ENCODE peak calls at places on chromosomes 6 and 20, in nine cellular contexts. M is adrenal gland, Z is lower leg skin, J is uterus, H is esophagus squamous epithelium, W is suprapubic skin, B is H54, T is ovary, N is esophagus muscularis mucosa. A is an unnamed sample.

GRCh38 chr6:50936277-50936681 is 117.6 kb downstream of the TFAP2B start:
- DNase-seq in M (no peak), Z (no peak), J (no peak), H (no peak), W (no peak), B (no peak), T (no peak), N (no peak), A (no peak)

GRCh38 chr6:18293192-18293904 is 29.0 kb upstream of the DEK start:
- DNase-seq in M (no peak), Z (no peak), J (no peak), H (no peak), W (no peak), B (peak), T (no peak), N (no peak), A (no peak)

GRCh38 chr6:158018851-158019361 is 37.2 kb downstream of the SYNJ2 start:
- DNase-seq in M (peak), Z (no peak), J (no peak), H (no peak), W (no peak), B (peak), T (no peak), N (no peak), A (no peak)

GRCh38 chr6:1182722-1183521 is 129.0 kb upstream of the FOXQ1 start:
- DNase-seq in M (no peak), Z (no peak), J (no peak), H (no peak), W (no peak), B (no peak), T (no peak), N (no peak), A (peak)

GRCh38 chr6:116522896-116523295 is 11.5 kb downstream of the CALHM5 start:
- DNase-seq in M (no peak), Z (no peak), J (no peak), H (no peak), W (no peak), B (no peak), T (no peak), N (no peak), A (no peak)

GRCh38 chr20:49981218-49982071 is 1.3 kb upstream of the SNAI1 start:
- DNase-seq in M (no peak), Z (no peak), J (no peak), H (no peak), W (no peak), B (no peak), T (no peak), N (no peak), A (no peak)

GRCh38 chr20:63103402-63104311 is 96.9 kb upstream of the BHLHE23 start:
- DNase-seq in M (no peak), Z (no peak), J (no peak), H (no peak), W (peak), B (no peak), T (no peak), N (no peak), A (no peak)

GRCh38 chr20:49447364-49447763 is 35.1 kb downstream of the KCNB1 start:
- DNase-seq in M (no peak), Z (no peak), J (no peak), H (no peak), W (no peak), B (no peak), T (no peak), N (no peak), A (no peak)

GRCh38 chr20:43569282-43569681 is 10.5 kb downstream of the SGK2 start:
- DNase-seq in M (no peak), Z (no peak), J (no peak), H (no peak), W (no peak), B (no peak), T (no peak), N (no peak), A (no peak)

GRCh38 chr6:5744497-5744896 is 262.2 kb downstream of the NRN1 start:
- DNase-seq in M (no peak), Z (peak), J (no peak), H (no peak), W (no peak), B (no peak), T (no peak), N (no peak), A (no peak)

GRCh38 chr20:910840-911770 is 5.0 kb downstream of the ANGPT4 start:
- DNase-seq in M (no peak), Z (peak), J (no peak), H (no peak), W (no peak), B (peak), T (peak), N (no peak), A (no peak)

GRCh38 chr6:155108070-155108815 is 113.1 kb downstream of the TIAM2 start:
- DNase-seq in M (no peak), Z (no peak), J (no peak), H (no peak), W (no peak), B (no peak), T (no peak), N (no peak), A (no peak)

GRCh38 chr6:113856571-113857564 is at the start of gene MARCKS:
- DNase-seq in M (peak), Z (peak), J (peak), H (peak), W (peak), B (no peak), T (peak), N (no peak), A (peak)

GRCh38 chr6:149565539-149566371 is 420 bp upstream of the GINM1 start:
- DNase-seq in M (peak), Z (peak), J (peak), H (peak), W (peak), B (peak), T (peak), N (peak), A (peak)

GRCh38 chr20:53028337-53029007 is 56.3 kb downstream of the TSHZ2 start:
- DNase-seq in M (no peak), Z (no peak), J (no peak), H (no peak), W (no peak), B (no peak), T (no peak), N (peak), A (no peak)

GRCh38 chr6:98641929-98642328 is 192.4 kb upstream of the POU3F2 start:
- DNase-seq in M (no peak), Z (no peak), J (no peak), H (no peak), W (no peak), B (no peak), T (no peak), N (no peak), A (no peak)

GRCh38 chr6:16163535-16164300 is 34.8 kb downstream of the MYLIP start:
- DNase-seq in M (no peak), Z (no peak), J (no peak), H (no peak), W (no peak), B (no peak), T (no peak), N (no peak), A (no peak)

GRCh38 chr6:54877713-54878317 is 31.2 kb downstream of the FAM83B start:
- DNase-seq in M (no peak), Z (no peak), J (no peak), H (no peak), W (no peak), B (no peak), T (no peak), N (no peak), A (no peak)

GRCh38 chr20:8901237-8902025 is 167.5 kb upstream of the PLCB4 start:
- DNase-seq in M (no peak), Z (peak), J (peak), H (no peak), W (no peak), B (no peak), T (peak), N (no peak), A (no peak)

GRCh38 chr6:47483853-47484546 is 6.4 kb downstream of the CD2AP start:
- DNase-seq in M (no peak), Z (no peak), J (no peak), H (no peak), W (no peak), B (no peak), T (no peak), N (no peak), A (no peak)

GRCh38 chr20:12829121-12829520 is 179.7 kb upstream of the SPTLC3 start:
- DNase-seq in M (no peak), Z (no peak), J (no peak), H (no peak), W (no peak), B (no peak), T (no peak), N (no peak), A (no peak)

GRCh38 chr6:87287251-87287650 is 35.1 kb upstream of the SMIM8 start:
- DNase-seq in M (no peak), Z (no peak), J (no peak), H (no peak), W (no peak), B (no peak), T (no peak), N (no peak), A (no peak)

GRCh38 chr6:15305496-15305895 is 59.6 kb downstream of the JARID2 start:
- DNase-seq in M (no peak), Z (no peak), J (no peak), H (no peak), W (no peak), B (no peak), T (no peak), N (no peak), A (no peak)

GRCh38 chr6:168138436-168138835 is 59.4 kb upstream of the FRMD1 start:
- DNase-seq in M (no peak), Z (peak), J (peak), H (no peak), W (no peak), B (no peak), T (no peak), N (peak), A (no peak)

GRCh38 chr6:41636803-41637178 is 1.5 kb upstream of the MDFI start:
- DNase-seq in M (peak), Z (peak), J (no peak), H (no peak), W (peak), B (peak), T (peak), N (no peak), A (peak)

GRCh38 chr6:87671555-87672029 is 30.4 kb downstream of the AKIRIN2 start:
- DNase-seq in M (peak), Z (no peak), J (no peak), H (no peak), W (no peak), B (no peak), T (no peak), N (no peak), A (no peak)

GRCh38 chr6:41689171-41690008 is 46.0 kb downstream of the TFEB start:
- DNase-seq in M (peak), Z (no peak), J (no peak), H (no peak), W (no peak), B (no peak), T (no peak), N (no peak), A (peak)

GRCh38 chr6:161830866-161831600 is 557.2 kb upstream of the AGPAT4 start:
- DNase-seq in M (no peak), Z (no peak), J (no peak), H (no peak), W (no peak), B (no peak), T (no peak), N (peak), A (no peak)

GRCh38 chr6:41712651-41713103 is 22.7 kb downstream of the TFEB start:
- DNase-seq in M (peak), Z (no peak), J (no peak), H (no peak), W (no peak), B (no peak), T (no peak), N (no peak), A (peak)

GRCh38 chr6:61203966-61204496 is 1082.0 kb downstream of the KHDRBS2 start:
- DNase-seq in M (no peak), Z (no peak), J (no peak), H (no peak), W (no peak), B (no peak), T (no peak), N (no peak), A (no peak)

GRCh38 chr20:58908216-58908615 is 55.7 kb downstream of the GNAS start:
- DNase-seq in M (no peak), Z (no peak), J (no peak), H (no peak), W (no peak), B (no peak), T (no peak), N (no peak), A (no peak)

GRCh38 chr6:26199057-26199772 is 112.0 kb downstream of the HFE start:
- DNase-seq in M (peak), Z (peak), J (peak), H (no peak), W (no peak), B (no peak), T (peak), N (peak), A (peak)
- TF ChIP-seq POLR2A in M (peak), Z (no peak), J (peak), H (peak), W (no peak), B (peak), T (peak), N (peak), A (peak)

GRCh38 chr20:36236786-36237121 is 476 bp downstream of the AAR2 start:
- DNase-seq in M (no peak), Z (no peak), J (no peak), H (no peak), W (no peak), B (no peak), T (no peak), N (no peak), A (no peak)

GRCh38 chr20:36237477-36237876 is 1.2 kb downstream of the AAR2 start:
- DNase-seq in M (no peak), Z (no peak), J (no peak), H (no peak), W (no peak), B (no peak), T (no peak), N (no peak), A (no peak)

GRCh38 chr20:36238153-36238552 is 1.9 kb downstream of the AAR2 start:
- DNase-seq in M (no peak), Z (no peak), J (no peak), H (no peak), W (no peak), B (no peak), T (no peak), N (no peak), A (no peak)

GRCh38 chr20:36234771-36235320 is 1.4 kb upstream of the AAR2 start:
- DNase-seq in M (no peak), Z (no peak), J (no peak), H (no peak), W (no peak), B (no peak), T (no peak), N (no peak), A (no peak)

DNA sequence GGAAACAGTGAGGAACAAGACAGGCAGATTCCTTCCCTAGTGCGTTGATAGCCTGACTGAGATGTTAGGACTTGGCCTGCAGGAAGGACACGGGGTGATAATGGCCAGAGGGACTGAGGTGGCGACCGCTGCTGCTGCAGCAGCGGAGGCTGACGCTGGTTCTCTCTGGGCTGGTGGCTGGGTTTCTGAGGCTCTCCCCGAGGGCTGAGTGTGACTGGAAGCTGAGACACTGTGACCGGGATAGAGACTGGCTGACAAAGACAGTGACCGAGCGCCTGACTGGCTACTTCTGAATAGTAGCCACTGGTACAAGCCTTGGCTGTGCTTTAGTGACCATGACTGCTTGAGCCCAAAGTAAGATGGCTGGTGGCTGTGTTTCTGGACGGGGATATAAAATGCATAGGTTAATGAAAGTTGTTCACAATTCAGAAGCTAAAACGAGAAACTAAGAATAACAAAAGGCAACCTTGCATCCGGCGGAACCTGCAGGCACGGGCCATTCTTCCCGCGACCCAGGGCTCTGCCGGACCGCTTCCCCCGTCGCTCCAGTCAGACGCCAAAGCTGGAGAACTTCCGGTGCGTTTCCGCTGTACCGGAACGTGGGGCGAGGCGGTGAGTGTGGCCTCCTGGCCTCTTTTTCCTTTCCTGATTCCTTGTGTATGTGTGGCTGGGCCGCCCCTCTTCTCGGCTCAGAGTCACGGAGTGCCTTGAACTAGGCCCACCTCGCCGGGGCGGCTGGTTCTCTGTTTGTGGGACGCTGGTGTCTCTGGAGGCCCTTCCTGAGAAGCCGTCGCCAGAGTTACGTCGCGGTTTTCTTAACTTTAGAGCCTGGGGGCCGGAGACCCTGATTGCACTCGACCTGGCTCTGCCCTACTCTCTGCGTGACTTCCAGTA is at the start of gene AAR2:
- DNase-seq in M (peak), Z (peak), J (peak), H (no peak), W (peak), B (peak), T (peak), N (peak), A (peak)
- TF ChIP-seq POLR2A in M (peak), Z (no peak), J (no peak), H (no peak), W (no peak), B (peak), T (peak), N (no peak), A (no peak)

DNA sequence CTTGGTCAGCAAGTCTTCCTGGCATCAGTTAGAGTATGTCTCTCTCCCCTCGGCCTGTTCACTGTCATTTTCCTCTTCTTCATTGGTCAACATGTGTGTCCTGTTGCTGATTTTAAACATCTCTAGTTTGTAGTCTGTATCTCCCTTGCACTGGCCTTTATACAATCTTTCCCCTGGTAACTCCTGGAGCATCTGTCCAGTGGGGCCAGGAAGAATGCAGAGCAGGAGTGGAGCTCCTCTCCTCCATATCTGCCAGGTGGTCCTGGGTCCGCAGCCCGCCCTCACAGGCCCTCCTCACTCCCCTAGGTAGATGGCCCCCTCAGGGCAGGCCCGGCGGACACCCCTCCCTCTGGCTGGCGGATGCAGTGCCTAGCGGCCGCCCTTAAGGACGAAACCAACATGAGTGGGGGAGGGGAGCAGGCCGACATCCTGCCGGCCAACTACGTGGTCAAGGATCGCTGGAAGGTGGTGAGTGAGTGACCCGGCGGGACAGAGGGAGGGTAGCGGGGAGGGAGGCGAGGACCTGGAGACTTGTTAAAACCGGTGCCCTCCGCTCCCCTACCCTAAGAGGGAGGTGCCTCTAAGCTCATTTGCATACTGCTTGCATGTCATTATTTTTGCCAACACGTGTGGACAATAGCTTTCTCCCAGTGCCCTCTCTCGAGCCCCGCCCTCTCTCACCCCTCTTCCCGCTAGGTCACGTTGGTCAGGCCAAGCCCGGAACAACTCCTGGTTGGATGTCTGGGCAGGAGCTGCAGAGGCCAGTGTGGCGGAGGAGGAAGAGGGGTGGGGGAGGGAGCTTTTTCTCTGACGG is 3.2 kb downstream of the TTBK1 start:
- DNase-seq in M (peak), Z (no peak), J (no peak), H (no peak), W (no peak), B (peak), T (no peak), N (no peak), A (peak)
- TF ChIP-seq POLR2A in M (peak), Z (no peak), J (no peak), H (no peak), W (no peak), B (no peak), T (no peak), N (no peak), A (no peak)

GRCh38 chr6:85418059-85418458 is 31.8 kb upstream of the NT5E start:
- DNase-seq in M (no peak), Z (no peak), J (no peak), H (no peak), W (no peak), B (no peak), T (no peak), N (no peak), A (no peak)
- TF ChIP-seq POLR2A in M (no peak), Z (no peak), J (no peak), H (no peak), W (no peak), B (no peak), T (no peak), N (no peak), A (no peak)

GRCh38 chr6:100456881-100457220 is 7.9 kb downstream of the SIM1 start:
- DNase-seq in M (no peak), Z (no peak), J (no peak), H (no peak), W (no peak), B (no peak), T (no peak), N (no peak), A (no peak)

GRCh38 chr6:100453701-100454521 is 10.8 kb downstream of the SIM1 start:
- DNase-seq in M (no peak), Z (no peak), J (no peak), H (no peak), W (no peak), B (no peak), T (no peak), N (peak), A (no peak)

GRCh38 chr6:100454571-100455229 is 10.0 kb downstream of the SIM1 start:
- DNase-seq in M (no peak), Z (no peak), J (no peak), H (no peak), W (no peak), B (no peak), T (no peak), N (no peak), A (no peak)

GRCh38 chr6:100456178-100456880 is 8.4 kb downstream of the SIM1 start:
- DNase-seq in M (no peak), Z (no peak), J (no peak), H (no peak), W (no peak), B (no peak), T (no peak), N (peak), A (no peak)

GRCh38 chr6:100455230-100456124 is 9.2 kb downstream of the SIM1 start:
- DNase-seq in M (no peak), Z (no peak), J (no peak), H (no peak), W (no peak), B (no peak), T (no peak), N (peak), A (no peak)
- TF ChIP-seq POLR2A in M (no peak), Z (no peak), J (no peak), H (no peak), W (no peak), B (no peak), T (no peak), N (no peak), A (no peak)